ENCODE peak calls at places on chromosomes 5 and 9, in five cellular contexts. Q is A673, I is uterus, O is dorsolateral prefrontal cortex, L is heart right ventricle. C is an unnamed sample.

GRCh38 chr9:91192379-91192775 is 169.3 kb downstream of the AUH start:
- DNase-seq in L (no peak), Q (no peak), I (peak), O (no peak), C (no peak)

GRCh38 chr9:107423540-107423939 is 66.0 kb downstream of the KLF4 start:
- DNase-seq in Q (no peak), L (no peak), I (no peak), O (no peak), C (no peak)

GRCh38 chr9:122370869-122371467 is at the start of gene PTGS1:
- DNase-seq in I (no peak), O (no peak), Q (no peak), L (peak), C (no peak)

GRCh38 chr5:155616779-155617392 is 603.3 kb downstream of the KIF4B start:
- DNase-seq in L (peak), Q (peak), O (peak), I (no peak), C (no peak)

GRCh38 chr5:52798952-52799351 is 11.2 kb downstream of the ITGA1 start:
- DNase-seq in I (no peak), Q (no peak), O (no peak), L (no peak), C (no peak)

GRCh38 chr9:121830441-121831140 is 179.2 kb downstream of the DAB2IP start:
- DNase-seq in O (no peak), I (peak), L (no peak), Q (no peak), C (no peak)

GRCh38 chr5:103645816-103646215 is 83.2 kb upstream of the NUDT12 start:
- DNase-seq in Q (no peak), I (no peak), O (no peak), L (no peak), C (no peak)

GRCh38 chr5:135102716-135103696 is 69.0 kb upstream of the PITX1 start:
- DNase-seq in Q (no peak), I (no peak), L (no peak), O (no peak), C (no peak)

GRCh38 chr5:143008809-143009521 is 238.8 kb downstream of the ARHGAP26 start:
- DNase-seq in L (peak), I (no peak), Q (peak), O (peak), C (peak)

GRCh38 chr5:41747291-41747690 is 122.9 kb downstream of the OXCT1 start:
- DNase-seq in O (no peak), L (no peak), Q (peak), I (no peak), C (no peak)

GRCh38 chr5:107257885-107258520 is 412.7 kb downstream of the EFNA5 start:
- DNase-seq in Q (no peak), L (no peak), O (no peak), I (no peak), C (no peak)
- TF ChIP-seq CTCF in Q (no peak), L (no peak), O (no peak), I (no peak), C (no peak)

GRCh38 chr5:23352437-23352836 is 155.0 kb upstream of the PRDM9 start:
- DNase-seq in I (no peak), L (no peak), Q (peak), O (no peak), C (no peak)
- TF ChIP-seq CTCF in I (no peak), L (peak), Q (peak), O (no peak), C (no peak)

DNA sequence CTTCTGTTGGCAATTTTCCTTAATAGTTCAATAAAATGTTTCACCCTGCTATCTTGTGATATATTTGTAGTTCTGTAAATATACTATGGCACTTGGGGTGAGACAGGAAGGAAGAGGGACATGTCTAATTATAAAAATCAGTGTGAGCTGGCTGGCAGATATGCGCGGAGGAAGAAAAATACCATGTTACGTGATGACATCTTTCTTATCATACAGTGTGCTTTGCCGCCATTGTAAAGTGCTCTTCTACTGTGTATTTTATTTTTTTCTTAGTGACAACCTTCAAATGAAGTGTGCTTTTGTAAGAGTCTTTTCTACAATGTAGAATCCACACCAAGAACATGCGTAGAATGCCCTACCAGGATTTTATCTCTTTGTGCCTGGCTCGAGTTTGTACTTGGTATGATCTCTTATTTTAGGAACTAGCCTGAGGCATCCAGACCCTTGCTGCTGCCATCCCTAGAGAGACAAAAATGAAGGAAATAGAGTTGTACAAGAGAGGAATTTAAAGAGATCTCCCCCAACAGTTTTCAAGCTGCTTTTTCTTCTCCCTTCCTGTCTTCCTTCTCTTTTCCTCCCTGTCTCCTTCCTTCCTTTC is 46.7 kb upstream of the RIOK2 start:
- DNase-seq in O (no peak), Q (no peak), L (no peak), I (no peak), C (no peak)
- TF ChIP-seq CTCF in O (no peak), Q (no peak), L (no peak), I (no peak), C (no peak)

GRCh38 chr5:167570431-167570830 is 721.0 kb upstream of the WWC1 start:
- DNase-seq in O (no peak), I (no peak), L (no peak), Q (no peak), C (no peak)

GRCh38 chr5:167561796-167562195 is 729.6 kb upstream of the WWC1 start:
- DNase-seq in Q (no peak), I (no peak), L (no peak), O (no peak), C (no peak)

GRCh38 chr5:167565555-167565954 is 725.9 kb upstream of the WWC1 start:
- DNase-seq in L (no peak), I (no peak), O (no peak), Q (peak), C (no peak)
- TF ChIP-seq CTCF in L (peak), I (no peak), O (no peak), Q (peak), C (no peak)